ENCODE peak calls at places on chromosomes 1 and 21, in eight cellular contexts. H is fibroblast of mammary gland; G is heart left ventricle; K is astrocyte of the spinal cord; D is lower lobe of right lung; M is NCI-H1694; E is stimulated activated CD4-positive, alpha-beta T cell treated with anti-CD3 and anti-CD28 coated beads, Interleukin-2, amount 100 ng/mL, for 4 hours; N is HEK293T. W is an unnamed sample.

GRCh38 chr1:107365874-107366273 is 225.0 kb downstream of the NTNG1 start:
- DNase-seq in G (no peak), N (no peak), M (no peak), E (no peak), D (no peak), K (no peak), H (no peak), W (no peak)

GRCh38 chr1:60068393-60069045 is 5.1 kb downstream of the C1orf87 start:
- DNase-seq in G (no peak), N (no peak), D (no peak), E (no peak), K (peak; percentile 81), H (peak; percentile 86), M (no peak), W (no peak)

GRCh38 chr1:162179121-162179520 is 109.6 kb downstream of the NOS1AP start:
- DNase-seq in K (no peak), D (no peak), G (no peak), H (no peak), E (no peak), M (no peak), N (no peak), W (no peak)

GRCh38 chr1:2091611-2092604 is 41.7 kb downstream of the PRKCZ start:
- DNase-seq in N (no peak), M (no peak), D (no peak), K (peak; percentile 19), E (peak; percentile 12), G (no peak), H (peak; percentile 10), W (peak; percentile 83)

GRCh38 chr1:6082430-6082971 is 36.8 kb downstream of the KCNAB2 start:
- DNase-seq in D (no peak), K (no peak), H (peak; percentile 19), M (peak; percentile 9), N (peak; percentile 39), E (no peak), G (no peak), W (no peak)

GRCh38 chr1:168788262-168788661 is 59.3 kb upstream of the DPT start:
- DNase-seq in H (no peak), N (no peak), D (no peak), E (no peak), M (no peak), K (no peak), G (no peak), W (no peak)

GRCh38 chr1:222095606-222096475 is 354.0 kb upstream of the DUSP10 start:
- DNase-seq in E (peak; percentile 40), G (no peak), M (no peak), H (peak; percentile 21), K (no peak), D (no peak), N (peak; percentile 74), W (peak; percentile 72)

GRCh38 chr1:160144921-160145320 is 6.5 kb upstream of the ATP1A4 start:
- DNase-seq in D (no peak), H (no peak), M (no peak), E (no peak), G (no peak), N (no peak), K (peak; percentile 34), W (no peak)

GRCh38 chr1:30900931-30901560 is 7.5 kb downstream of the SDC3 start:
- DNase-seq in M (no peak), N (no peak), K (no peak), D (no peak), G (peak; percentile 20), H (no peak), E (no peak), W (no peak)

GRCh38 chr1:160018900-160019299 is 12.9 kb downstream of the PIGM start:
- DNase-seq in K (peak; percentile 45), G (no peak), E (no peak), D (no peak), N (no peak), H (peak; percentile 58), M (no peak), W (no peak)

GRCh38 chr1:58524353-58524945 is 22.1 kb downstream of the OMA1 start:
- DNase-seq in N (no peak), E (no peak), D (no peak), M (no peak), H (peak; percentile 52), K (no peak), G (no peak), W (no peak)

GRCh38 chr1:30384286-30385245 is 338.8 kb downstream of the MATN1 start:
- DNase-seq in D (no peak), M (peak; percentile 32), N (no peak), K (no peak), H (no peak), G (no peak), E (no peak), W (no peak)

GRCh38 chr1:111605553-111605952 is 14.0 kb upstream of the RAP1A start:
- DNase-seq in D (no peak), G (peak; percentile 60), N (no peak), E (no peak), M (no peak), H (peak; percentile 76), K (peak; percentile 29), W (no peak)

GRCh38 chr1:183000161-183000560 is 23.1 kb upstream of the LAMC1 start:
- DNase-seq in D (no peak), H (no peak), M (no peak), G (no peak), E (no peak), K (no peak), N (no peak), W (no peak)

GRCh38 chr1:8985915-8986813 is 40.1 kb downstream of the SLC2A7 start:
- DNase-seq in M (peak; percentile 61), H (peak; percentile 96), D (peak; percentile 73), E (no peak), N (no peak), K (peak; percentile 96), G (peak; percentile 91), W (no peak)

GRCh38 chr1:214435867-214436266 is 115.5 kb downstream of the PTPN14 start:
- DNase-seq in H (no peak), G (no peak), D (no peak), K (no peak), N (no peak), M (no peak), E (no peak), W (no peak)

GRCh38 chr1:209435654-209436566 is 147.6 kb upstream of the CAMK1G start:
- DNase-seq in D (peak; percentile 58), G (peak; percentile 46), K (peak; percentile 75), H (peak; percentile 82), N (peak; percentile 82), E (no peak), M (peak; percentile 90), W (peak; percentile 96)

GRCh38 chr21:42760977-42761751 is 107.7 kb downstream of the PDE9A start:
- DNase-seq in M (peak; percentile 44), G (no peak), K (no peak), E (no peak), N (no peak), H (no peak), D (peak; percentile 39), W (no peak)

GRCh38 chr1:84782881-84783280 is 92.6 kb upstream of the SSX2IP start:
- DNase-seq in D (no peak), E (no peak), K (no peak), H (no peak), M (no peak), N (no peak), G (no peak), W (no peak)

GRCh38 chr21:39221282-39221996 is 38.2 kb upstream of the PSMG1 start:
- DNase-seq in M (no peak), N (no peak), K (no peak), H (no peak), G (no peak), E (no peak), D (peak; percentile 69), W (no peak)

GRCh38 chr1:31238986-31239613 is 587 bp downstream of the NKAIN1 start:
- DNase-seq in E (no peak), M (no peak), K (peak; percentile 5), N (peak; percentile 67), G (no peak), H (no peak), D (no peak), W (peak; percentile 55)

GRCh38 chr1:210437781-210438180 is 109.1 kb downstream of the HHAT start:
- DNase-seq in K (no peak), H (no peak), E (no peak), M (no peak), N (no peak), G (no peak), D (no peak), W (no peak)

GRCh38 chr1:161958425-161958824 is 65.2 kb downstream of the OLFML2B start:
- DNase-seq in G (no peak), D (no peak), K (peak; percentile 43), H (peak; percentile 55), E (no peak), N (no peak), M (no peak), W (no peak)

GRCh38 chr1:202959276-202959620 is 1.1 kb upstream of the ADIPOR1 start:
- DNase-seq in N (peak; percentile 62), D (no peak), M (no peak), E (no peak), G (no peak), K (peak; percentile 39), H (peak; percentile 62), W (no peak)

GRCh38 chr1:42736152-42736551 is 3.9 kb downstream of the CLDN19 start:
- DNase-seq in G (no peak), M (peak; percentile 13), H (peak; percentile 40), E (no peak), N (peak; percentile 58), K (no peak), D (no peak), W (peak; percentile 55)

GRCh38 chr1:167661527-167662436 is 31.8 kb downstream of the RCSD1 start:
- DNase-seq in G (no peak), D (no peak), M (no peak), E (no peak), K (peak; percentile 65), N (no peak), H (peak; percentile 97), W (no peak)

GRCh38 chr1:25737151-25737550 is 62.8 kb upstream of the SELENON start:
- DNase-seq in E (no peak), G (peak; percentile 52), D (no peak), K (no peak), N (no peak), M (no peak), H (no peak), W (no peak)

GRCh38 chr1:156748670-156749428 is 2.6 kb downstream of the HDGF start:
- DNase-seq in D (peak; percentile 73), G (peak; percentile 82), K (no peak), M (no peak), E (no peak), N (no peak), H (peak; percentile 66), W (no peak)

GRCh38 chr1:206890125-206890637 is 7.1 kb upstream of the IL24 start:
- DNase-seq in D (no peak), G (no peak), N (no peak), M (no peak), K (no peak), H (peak; percentile 68), E (no peak), W (no peak)

GRCh38 chr1:151024540-151025146 is 11.7 kb upstream of the BNIPL start:
- DNase-seq in M (peak; percentile 92), H (peak; percentile 72), E (peak; percentile 79), K (peak; percentile 61), N (peak; percentile 84), G (peak; percentile 90), D (peak; percentile 84), W (peak; percentile 92)

GRCh38 chr1:182080955-182081582 is 19.6 kb upstream of the ZNF648 start:
- DNase-seq in D (no peak), E (peak; percentile 7), G (no peak), H (peak; percentile 54), K (peak; percentile 29), N (peak; percentile 62), M (peak; percentile 39), W (no peak)

GRCh38 chr21:25837545-25838263 is 102.9 kb downstream of the GABPA start:
- DNase-seq in G (no peak), M (no peak), D (no peak), K (peak; percentile 86), E (no peak), H (peak; percentile 38), N (no peak), W (no peak)

GRCh38 chr1:118294817-118295486 is 109.9 kb upstream of the SPAG17 start:
- DNase-seq in E (no peak), G (no peak), D (no peak), N (no peak), K (no peak), M (no peak), H (peak; percentile 19), W (no peak)